ENCODE peak calls at places on chromosomes 3 and 15, in nine cellular contexts. One of them, this sample, is unnamed.

GRCh38 chr3:107387555-107387954 is 10.3 kb downstream of the CCDC54 start:
- DNase-seq in type B pancreatic cell: no peak
- DNase-seq in spleen: no peak
- DNase-seq in GM10248: no peak
- DNase-seq in GM13976: no peak
- DNase-seq in Calu3: no peak
- DNase-seq in brain microvascular endothelial cell: no peak
- DNase-seq in HFFc6: no peak
- DNase-seq in B cell: no peak
- DNase-seq in this sample: peak; percentile 18

GRCh38 chr3:58347984-58348383 is 15.3 kb downstream of the PXK start:
- DNase-seq in B cell: no peak
- DNase-seq in spleen: no peak
- DNase-seq in GM10248: no peak
- DNase-seq in brain microvascular endothelial cell: no peak
- DNase-seq in Calu3: no peak
- DNase-seq in HFFc6: no peak
- DNase-seq in type B pancreatic cell: no peak
- DNase-seq in GM13976: no peak
- DNase-seq in this sample: no peak

GRCh38 chr15:80777137-80777536 is 2.0 kb upstream of the CEMIP start:
- DNase-seq in Calu3: no peak
- DNase-seq in brain microvascular endothelial cell: peak; percentile 80
- DNase-seq in HFFc6: peak; percentile 58
- DNase-seq in GM13976: no peak
- DNase-seq in B cell: no peak
- DNase-seq in spleen: no peak
- DNase-seq in type B pancreatic cell: no peak
- DNase-seq in GM10248: no peak
- DNase-seq in this sample: peak; percentile 76

GRCh38 chr15:85780586-85780985 is 14.1 kb downstream of the KLHL25 start:
- DNase-seq in HFFc6: no peak
- DNase-seq in Calu3: no peak
- DNase-seq in GM13976: no peak
- DNase-seq in GM10248: no peak
- DNase-seq in B cell: no peak
- DNase-seq in spleen: no peak
- DNase-seq in brain microvascular endothelial cell: no peak
- DNase-seq in type B pancreatic cell: no peak
- DNase-seq in this sample: no peak

GRCh38 chr15:81302605-81303204 is 21.2 kb downstream of the STARD5 start:
- DNase-seq in type B pancreatic cell: no peak
- DNase-seq in HFFc6: no peak
- DNase-seq in GM10248: no peak
- DNase-seq in brain microvascular endothelial cell: no peak
- DNase-seq in spleen: no peak
- DNase-seq in Calu3: no peak
- DNase-seq in GM13976: no peak
- DNase-seq in B cell: peak; percentile 64
- DNase-seq in this sample: no peak

GRCh38 chr3:72976182-72976825 is 20.3 kb upstream of the PPP4R2 start:
- DNase-seq in brain microvascular endothelial cell: no peak
- DNase-seq in GM13976: no peak
- DNase-seq in Calu3: no peak
- DNase-seq in GM10248: no peak
- DNase-seq in HFFc6: peak; percentile 37
- DNase-seq in type B pancreatic cell: no peak
- DNase-seq in spleen: no peak
- DNase-seq in B cell: no peak
- DNase-seq in this sample: no peak

GRCh38 chr3:64214002-64214696 is 11.1 kb downstream of the PRICKLE2 start:
- DNase-seq in brain microvascular endothelial cell: peak; percentile 51
- DNase-seq in GM13976: no peak
- DNase-seq in B cell: no peak
- DNase-seq in GM10248: no peak
- DNase-seq in HFFc6: peak; percentile 52
- DNase-seq in type B pancreatic cell: no peak
- DNase-seq in spleen: no peak
- DNase-seq in Calu3: peak; percentile 56
- DNase-seq in this sample: peak; percentile 92

GRCh38 chr3:47568901-47569300 is 9.8 kb downstream of the CSPG5 start:
- DNase-seq in GM13976: no peak
- DNase-seq in type B pancreatic cell: no peak
- DNase-seq in Calu3: no peak
- DNase-seq in GM10248: no peak
- DNase-seq in brain microvascular endothelial cell: no peak
- DNase-seq in B cell: no peak
- DNase-seq in HFFc6: no peak
- DNase-seq in spleen: no peak
- DNase-seq in this sample: no peak

GRCh38 chr3:184305577-184305976 is 6.5 kb downstream of the PSMD2 start:
- DNase-seq in spleen: no peak
- DNase-seq in B cell: no peak
- DNase-seq in type B pancreatic cell: no peak
- DNase-seq in Calu3: no peak
- DNase-seq in GM10248: no peak
- DNase-seq in GM13976: no peak
- DNase-seq in brain microvascular endothelial cell: no peak
- DNase-seq in HFFc6: peak; percentile 23
- DNase-seq in this sample: no peak
- TF ChIP-seq CTCF in spleen: no peak
- TF ChIP-seq CTCF in B cell: peak; percentile 26
- TF ChIP-seq CTCF in type B pancreatic cell: peak; percentile 63
- TF ChIP-seq CTCF in Calu3: peak; percentile 38
- TF ChIP-seq CTCF in GM10248: peak; percentile 40
- TF ChIP-seq CTCF in GM13976: no peak
- TF ChIP-seq CTCF in brain microvascular endothelial cell: peak; percentile 51
- TF ChIP-seq CTCF in HFFc6: peak; percentile 71
- TF ChIP-seq CTCF in this sample: peak; percentile 39

GRCh38 chr3:4722103-4722502 is 229.0 kb downstream of the ITPR1 start:
- DNase-seq in B cell: no peak
- DNase-seq in spleen: no peak
- DNase-seq in Calu3: peak; percentile 53
- DNase-seq in type B pancreatic cell: no peak
- DNase-seq in GM13976: peak; percentile 68
- DNase-seq in GM10248: peak; percentile 61
- DNase-seq in HFFc6: peak; percentile 74
- DNase-seq in brain microvascular endothelial cell: peak; percentile 83
- DNase-seq in this sample: peak; percentile 77

GRCh38 chr3:4718179-4718736 is 225.1 kb downstream of the ITPR1 start:
- DNase-seq in B cell: no peak
- DNase-seq in GM10248: no peak
- DNase-seq in spleen: no peak
- DNase-seq in brain microvascular endothelial cell: no peak
- DNase-seq in HFFc6: no peak
- DNase-seq in Calu3: no peak
- DNase-seq in GM13976: no peak
- DNase-seq in type B pancreatic cell: no peak
- DNase-seq in this sample: no peak

GRCh38 chr3:4721511-4721911 is 228.4 kb downstream of the ITPR1 start:
- DNase-seq in Calu3: no peak
- DNase-seq in HFFc6: peak; percentile 94
- DNase-seq in spleen: no peak
- DNase-seq in brain microvascular endothelial cell: peak; percentile 92
- DNase-seq in GM10248: no peak
- DNase-seq in GM13976: no peak
- DNase-seq in type B pancreatic cell: no peak
- DNase-seq in B cell: no peak
- DNase-seq in this sample: peak; percentile 98

GRCh38 chr3:4719011-4719649 is 226.0 kb downstream of the ITPR1 start:
- DNase-seq in Calu3: no peak
- DNase-seq in spleen: no peak
- DNase-seq in GM10248: no peak
- DNase-seq in GM13976: no peak
- DNase-seq in B cell: no peak
- DNase-seq in type B pancreatic cell: no peak
- DNase-seq in brain microvascular endothelial cell: no peak
- DNase-seq in HFFc6: no peak
- DNase-seq in this sample: no peak

GRCh38 chr3:4720316-4721075 is 227.3 kb downstream of the ITPR1 start:
- DNase-seq in GM13976: peak; percentile 40
- DNase-seq in B cell: no peak
- DNase-seq in spleen: no peak
- DNase-seq in HFFc6: peak; percentile 55
- DNase-seq in type B pancreatic cell: no peak
- DNase-seq in brain microvascular endothelial cell: peak; percentile 77
- DNase-seq in Calu3: peak; percentile 58
- DNase-seq in GM10248: peak; percentile 35
- DNase-seq in this sample: peak; percentile 94
- TF ChIP-seq CTCF in GM13976: no peak
- TF ChIP-seq CTCF in B cell: no peak
- TF ChIP-seq CTCF in spleen: peak; percentile 31
- TF ChIP-seq CTCF in HFFc6: peak; percentile 71
- TF ChIP-seq CTCF in type B pancreatic cell: peak; percentile 27
- TF ChIP-seq CTCF in brain microvascular endothelial cell: peak; percentile 63
- TF ChIP-seq CTCF in Calu3: peak; percentile 33
- TF ChIP-seq CTCF in GM10248: peak; percentile 44
- TF ChIP-seq CTCF in this sample: peak; percentile 41

DNA sequence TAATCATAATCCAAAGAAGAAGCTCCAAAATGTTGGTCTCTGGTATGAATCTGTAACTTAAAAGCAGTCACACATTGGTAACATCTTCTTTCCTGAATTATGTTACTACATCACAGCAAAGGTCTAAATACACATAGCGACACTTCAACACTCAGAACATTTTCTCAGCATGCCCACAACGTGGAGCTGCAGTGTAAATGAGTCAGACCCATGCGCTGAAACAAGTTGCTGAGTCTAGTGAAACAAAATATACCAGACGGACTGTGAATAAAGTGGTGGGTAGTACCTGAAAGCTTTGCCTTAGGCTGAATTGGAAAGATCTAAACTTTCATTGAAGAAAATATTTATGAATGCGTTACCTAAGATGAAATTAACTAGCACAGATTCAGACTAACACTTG is 33.2 kb upstream of the GOLGA8B start:
- DNase-seq in GM10248: no peak
- DNase-seq in Calu3: peak; percentile 5
- DNase-seq in GM13976: no peak
- DNase-seq in type B pancreatic cell: no peak
- DNase-seq in B cell: no peak
- DNase-seq in spleen: no peak
- DNase-seq in brain microvascular endothelial cell: peak; percentile 62
- DNase-seq in HFFc6: peak; percentile 36
- DNase-seq in this sample: peak; percentile 36
- TF ChIP-seq CTCF in GM10248: no peak
- TF ChIP-seq CTCF in Calu3: no peak
- TF ChIP-seq CTCF in GM13976: no peak
- TF ChIP-seq CTCF in type B pancreatic cell: peak; percentile 45
- TF ChIP-seq CTCF in B cell: no peak
- TF ChIP-seq CTCF in spleen: no peak
- TF ChIP-seq CTCF in brain microvascular endothelial cell: peak; percentile 57
- TF ChIP-seq CTCF in HFFc6: peak; percentile 47
- TF ChIP-seq CTCF in this sample: peak; percentile 5

GRCh38 chr15:74988007-74988800 is 7.2 kb upstream of the SCAMP5 start:
- DNase-seq in HFFc6: peak; percentile 12
- DNase-seq in GM10248: no peak
- DNase-seq in spleen: peak; percentile 71
- DNase-seq in brain microvascular endothelial cell: peak; percentile 33
- DNase-seq in GM13976: no peak
- DNase-seq in B cell: no peak
- DNase-seq in type B pancreatic cell: no peak
- DNase-seq in Calu3: peak; percentile 80
- DNase-seq in this sample: no peak
- TF ChIP-seq CTCF in HFFc6: peak; percentile 67
- TF ChIP-seq CTCF in GM10248: peak; percentile 33
- TF ChIP-seq CTCF in spleen: peak; percentile 29
- TF ChIP-seq CTCF in brain microvascular endothelial cell: peak; percentile 75
- TF ChIP-seq CTCF in GM13976: peak; percentile 38
- TF ChIP-seq CTCF in B cell: peak; percentile 12
- TF ChIP-seq CTCF in type B pancreatic cell: peak; percentile 55
- TF ChIP-seq CTCF in Calu3: peak; percentile 57
- TF ChIP-seq CTCF in this sample: peak; percentile 18

GRCh38 chr3:126267169-126267975 is 87.0 kb upstream of the ALDH1L1 start:
- DNase-seq in type B pancreatic cell: peak; percentile 81
- DNase-seq in GM13976: no peak
- DNase-seq in GM10248: no peak
- DNase-seq in Calu3: peak; percentile 84
- DNase-seq in brain microvascular endothelial cell: peak; percentile 89
- DNase-seq in spleen: no peak
- DNase-seq in HFFc6: peak; percentile 95
- DNase-seq in B cell: no peak
- DNase-seq in this sample: peak; percentile 87
- TF ChIP-seq CTCF in type B pancreatic cell: peak; percentile 28
- TF ChIP-seq CTCF in GM13976: no peak
- TF ChIP-seq CTCF in GM10248: no peak
- TF ChIP-seq CTCF in Calu3: no peak
- TF ChIP-seq CTCF in brain microvascular endothelial cell: peak; percentile 45
- TF ChIP-seq CTCF in spleen: no peak
- TF ChIP-seq CTCF in HFFc6: peak; percentile 51
- TF ChIP-seq CTCF in B cell: no peak
- TF ChIP-seq CTCF in this sample: no peak

GRCh38 chr15:44710236-44711088 is 661 bp downstream of the PATL2 start:
- DNase-seq in HFFc6: no peak
- DNase-seq in type B pancreatic cell: no peak
- DNase-seq in GM10248: peak; percentile 56
- DNase-seq in GM13976: no peak
- DNase-seq in spleen: peak; percentile 88
- DNase-seq in brain microvascular endothelial cell: peak; percentile 45
- DNase-seq in B cell: peak; percentile 81
- DNase-seq in Calu3: no peak
- DNase-seq in this sample: peak; percentile 22
- TF ChIP-seq CTCF in HFFc6: peak; percentile 63
- TF ChIP-seq CTCF in type B pancreatic cell: peak; percentile 14
- TF ChIP-seq CTCF in GM10248: peak; percentile 43
- TF ChIP-seq CTCF in GM13976: peak; percentile 57
- TF ChIP-seq CTCF in spleen: peak; percentile 41
- TF ChIP-seq CTCF in brain microvascular endothelial cell: peak; percentile 60
- TF ChIP-seq CTCF in B cell: peak; percentile 68
- TF ChIP-seq CTCF in Calu3: no peak
- TF ChIP-seq CTCF in this sample: peak; percentile 26

GRCh38 chr15:32952901-32953889 is 235.4 kb downstream of the GREM1 start:
- DNase-seq in B cell: no peak
- DNase-seq in brain microvascular endothelial cell: no peak
- DNase-seq in HFFc6: no peak
- DNase-seq in spleen: no peak
- DNase-seq in Calu3: no peak
- DNase-seq in type B pancreatic cell: no peak
- DNase-seq in GM13976: no peak
- DNase-seq in GM10248: no peak
- DNase-seq in this sample: peak; percentile 56

GRCh38 chr15:32959077-32959476 is 235.4 kb downstream of the FMN1 start:
- DNase-seq in GM13976: no peak
- DNase-seq in HFFc6: no peak
- DNase-seq in type B pancreatic cell: no peak
- DNase-seq in B cell: no peak
- DNase-seq in brain microvascular endothelial cell: peak; percentile 20
- DNase-seq in spleen: no peak
- DNase-seq in Calu3: no peak
- DNase-seq in GM10248: no peak
- DNase-seq in this sample: peak; percentile 93

GRCh38 chr15:32952062-32952461 is 234.3 kb downstream of the GREM1 start:
- DNase-seq in GM13976: no peak
- DNase-seq in GM10248: no peak
- DNase-seq in brain microvascular endothelial cell: no peak
- DNase-seq in Calu3: no peak
- DNase-seq in spleen: no peak
- DNase-seq in HFFc6: peak; percentile 60
- DNase-seq in type B pancreatic cell: no peak
- DNase-seq in B cell: no peak
- DNase-seq in this sample: no peak

GRCh38 chr15:32956006-32956405 is 238.2 kb downstream of the GREM1 start:
- DNase-seq in HFFc6: peak; percentile 70
- DNase-seq in GM13976: peak; percentile 49
- DNase-seq in B cell: peak; percentile 42
- DNase-seq in Calu3: peak; percentile 0
- DNase-seq in type B pancreatic cell: no peak
- DNase-seq in GM10248: peak; percentile 40
- DNase-seq in brain microvascular endothelial cell: peak; percentile 84
- DNase-seq in spleen: no peak
- DNase-seq in this sample: peak; percentile 89

GRCh38 chr15:32957219-32957618 is 237.3 kb downstream of the FMN1 start:
- DNase-seq in GM10248: no peak
- DNase-seq in HFFc6: no peak
- DNase-seq in GM13976: no peak
- DNase-seq in B cell: no peak
- DNase-seq in brain microvascular endothelial cell: no peak
- DNase-seq in type B pancreatic cell: no peak
- DNase-seq in spleen: no peak
- DNase-seq in Calu3: no peak
- DNase-seq in this sample: no peak
- TF ChIP-seq CTCF in GM10248: no peak
- TF ChIP-seq CTCF in HFFc6: no peak
- TF ChIP-seq CTCF in GM13976: no peak
- TF ChIP-seq CTCF in B cell: no peak
- TF ChIP-seq CTCF in brain microvascular endothelial cell: no peak
- TF ChIP-seq CTCF in type B pancreatic cell: no peak
- TF ChIP-seq CTCF in spleen: no peak
- TF ChIP-seq CTCF in Calu3: no peak
- TF ChIP-seq CTCF in this sample: no peak

This sample was measured in astrocyte.